ENCODE peak calls at places on chromosomes 7 and 10, in nine cellular contexts. P is psoas muscle; F is stromal cell of bone marrow; D is NCI-H1436; B is stimulated activated CD4-positive, alpha-beta T cell treated with anti-CD3 and anti-CD28 coated beads, Interleukin-4, amount 100 ng/mL, for 48 hours; H is NCI-H2081; A is stimulated activated CD8-positive, alpha-beta memory T cell treated with anti-CD3 and anti-CD28 coated beads, Interleukin-15, amount 100 ng/mL, for 24 hours; K is anterior cingulate cortex; Z is T-helper 9 cell. Q is an unnamed sample.

GRCh38 chr10:1465993-1466764 is 271.1 kb downstream of the ADARB2 start:
- DNase-seq in P (no peak), F (no peak), D (no peak), B (no peak), H (no peak), A (no peak), K (no peak), Z (no peak), Q (no peak)

GRCh38 chr7:5869691-5870090 is 10.9 kb upstream of the OCM start:
- DNase-seq in P (no peak), F (no peak), D (no peak), B (no peak), H (no peak), A (no peak), K (no peak), Z (no peak), Q (no peak)

GRCh38 chr10:17238445-17239275 is 10.6 kb downstream of the VIM start:
- DNase-seq in P (no peak), F (peak; percentile 87), D (no peak), B (no peak), H (no peak), A (no peak), K (no peak), Z (no peak), Q (peak; percentile 88)

GRCh38 chr10:58435297-58435696 is 50.1 kb downstream of the TFAM start:
- DNase-seq in P (peak; percentile 43), F (peak; percentile 99), D (no peak), B (no peak), H (no peak), A (no peak), K (no peak), Z (no peak), Q (peak; percentile 99)

GRCh38 chr10:11298116-11298515 is 280.4 kb downstream of the CELF2 start:
- DNase-seq in P (no peak), F (no peak), D (no peak), B (no peak), H (no peak), A (no peak), K (no peak), Z (no peak), Q (no peak)

GRCh38 chr7:82017334-82017943 is 247.6 kb upstream of the HGF start:
- DNase-seq in P (no peak), F (peak; percentile 31), D (peak; percentile 1), B (no peak), H (peak; percentile 22), A (no peak), K (no peak), Z (no peak), Q (no peak)

GRCh38 chr10:74156919-74157289 is 5.9 kb downstream of the ADK start:
- DNase-seq in P (peak; percentile 34), F (no peak), D (no peak), B (no peak), H (no peak), A (no peak), K (no peak), Z (no peak), Q (no peak)

GRCh38 chr7:157318015-157318706 is 18.6 kb upstream of the DNAJB6 start:
- DNase-seq in P (no peak), F (no peak), D (no peak), B (no peak), H (no peak), A (no peak), K (no peak), Z (no peak), Q (no peak)

GRCh38 chr7:55026086-55026790 is 7.4 kb downstream of the EGFR start:
- DNase-seq in P (no peak), F (no peak), D (no peak), B (no peak), H (no peak), A (no peak), K (no peak), Z (no peak), Q (no peak)

GRCh38 chr7:72334066-72334465 is 78.1 kb downstream of the CALN1 start:
- DNase-seq in P (no peak), F (no peak), D (no peak), B (no peak), H (no peak), A (no peak), K (no peak), Z (no peak), Q (no peak)

GRCh38 chr7:33982425-33982786 is 77.1 kb downstream of the BMPER start:
- DNase-seq in P (no peak), F (peak; percentile 65), D (no peak), B (no peak), H (no peak), A (no peak), K (no peak), Z (no peak), Q (no peak)

GRCh38 chr10:21055339-21056135 is 158.4 kb upstream of the NEBL start:
- DNase-seq in P (no peak), F (no peak), D (no peak), B (no peak), H (no peak), A (no peak), K (no peak), Z (no peak), Q (no peak)

GRCh38 chr7:2066251-2066919 is 166.4 kb downstream of the MAD1L1 start:
- DNase-seq in P (no peak), F (no peak), D (no peak), B (no peak), H (no peak), A (no peak), K (no peak), Z (peak; percentile 4), Q (no peak)

GRCh38 chr7:69811682-69812344 is 213.5 kb downstream of the AUTS2 start:
- DNase-seq in P (no peak), F (no peak), D (no peak), B (no peak), H (peak; percentile 59), A (no peak), K (no peak), Z (no peak), Q (no peak)

GRCh38 chr10:32373496-32373895 is 26.5 kb upstream of the EPC1 start:
- DNase-seq in P (no peak), F (no peak), D (no peak), B (no peak), H (no peak), A (no peak), K (no peak), Z (no peak), Q (no peak)

GRCh38 chr7:4247106-4247876 is 434.8 kb upstream of the FOXK1 start:
- DNase-seq in P (no peak), F (no peak), D (no peak), B (no peak), H (no peak), A (no peak), K (no peak), Z (no peak), Q (no peak)

GRCh38 chr10:32446701-32447406 is 914 bp downstream of the CCDC7 start:
- DNase-seq in P (no peak), F (peak; percentile 31), D (peak; percentile 20), B (no peak), H (peak; percentile 1), A (no peak), K (no peak), Z (no peak), Q (no peak)

GRCh38 chr7:148987751-148988512 is 40.4 kb downstream of the PDIA4 start:
- DNase-seq in P (no peak), F (no peak), D (no peak), B (no peak), H (no peak), A (no peak), K (no peak), Z (no peak), Q (no peak)

GRCh38 chr10:119461923-119462322 is 80.6 kb downstream of the RGS10 start:
- DNase-seq in P (no peak), F (no peak), D (no peak), B (no peak), H (no peak), A (no peak), K (no peak), Z (no peak), Q (no peak)

GRCh38 chr10:63866075-63866746 is 345.0 kb downstream of the REEP3 start:
- DNase-seq in P (no peak), F (peak; percentile 32), D (peak; percentile 40), B (peak; percentile 15), H (peak; percentile 58), A (no peak), K (peak; percentile 13), Z (peak; percentile 5), Q (no peak)

GRCh38 chr7:132793474-132793873 is 217.2 kb upstream of the PLXNA4 start:
- DNase-seq in P (no peak), F (no peak), D (no peak), B (no peak), H (no peak), A (no peak), K (no peak), Z (no peak), Q (no peak)

GRCh38 chr10:5583525-5584175 is 58.9 kb downstream of the CALML3 start:
- DNase-seq in P (no peak), F (no peak), D (peak; percentile 75), B (no peak), H (peak; percentile 74), A (no peak), K (no peak), Z (no peak), Q (no peak)

GRCh38 chr7:151032936-151033863 is 5.0 kb downstream of the ABCB8 start:
- DNase-seq in P (no peak), F (no peak), D (no peak), B (no peak), H (no peak), A (no peak), K (no peak), Z (no peak), Q (no peak)

GRCh38 chr7:73482746-73483145 is 39.3 kb downstream of the BAZ1B start:
- DNase-seq in P (no peak), F (no peak), D (no peak), B (no peak), H (no peak), A (no peak), K (no peak), Z (no peak), Q (no peak)

GRCh38 chr7:44073664-44074348 is 8.4 kb upstream of the PGAM2 start:
- DNase-seq in P (peak; percentile 77), F (no peak), D (no peak), B (no peak), H (no peak), A (no peak), K (peak; percentile 53), Z (no peak), Q (no peak)

GRCh38 chr7:41010418-41010817 is 692.5 kb downstream of the INHBA start:
- DNase-seq in P (peak; percentile 21), F (no peak), D (no peak), B (no peak), H (no peak), A (no peak), K (no peak), Z (no peak), Q (peak; percentile 53)

Q was measured in GM04503.